ENCODE peak calls at places on chromosomes 3 and 15, in six cellular contexts. V, C, Z, F, X and W are unnamed samples.

GRCh38 chr3:95184038-95184437 is 1121.2 kb downstream of the NSUN3 start:
- DNase-seq in V (no peak), C (no peak), Z (no peak), F (no peak), X (no peak), W (no peak)

GRCh38 chr3:32018723-32019564 is 37.4 kb downstream of the ZNF860 start:
- DNase-seq in V (peak; percentile 77), C (peak; percentile 54), Z (no peak), F (no peak), X (no peak), W (no peak)

GRCh38 chr3:54126551-54126950 is 4.2 kb downstream of the CACNA2D3 start:
- DNase-seq in V (no peak), C (no peak), Z (no peak), F (no peak), X (no peak), W (no peak)

GRCh38 chr3:39460677-39461076 is 6.8 kb upstream of the MOBP start:
- DNase-seq in V (no peak), C (no peak), Z (no peak), F (no peak), X (no peak), W (no peak)

GRCh38 chr15:65055201-65055870 is 10.1 kb downstream of the SLC51B start:
- DNase-seq in V (no peak), C (no peak), Z (no peak), F (peak; percentile 48), X (no peak), W (no peak)

GRCh38 chr3:50567011-50567385 is 549 bp downstream of the C3orf18 start:
- DNase-seq in V (no peak), C (no peak), Z (no peak), F (no peak), X (no peak), W (no peak)

GRCh38 chr3:178966299-178967183 is 105.1 kb downstream of the ZMAT3 start:
- DNase-seq in V (peak; percentile 37), C (peak; percentile 29), Z (no peak), F (no peak), X (no peak), W (no peak)

GRCh38 chr3:9916734-9917680 is at the start of gene IL17RC:
- DNase-seq in V (peak; percentile 91), C (peak; percentile 72), Z (peak; percentile 90), F (peak; percentile 88), X (peak; percentile 98), W (peak; percentile 93)

GRCh38 chr3:157104521-157104920 is 55.4 kb downstream of the CCNL1 start:
- DNase-seq in V (no peak), C (no peak), Z (no peak), F (no peak), X (peak; percentile 79), W (no peak)
- TF ChIP-seq POLR2AphosphoS5 in V (no peak), C (no peak), Z (no peak), F (no peak), X (peak; percentile 91), W (no peak)

DNA sequence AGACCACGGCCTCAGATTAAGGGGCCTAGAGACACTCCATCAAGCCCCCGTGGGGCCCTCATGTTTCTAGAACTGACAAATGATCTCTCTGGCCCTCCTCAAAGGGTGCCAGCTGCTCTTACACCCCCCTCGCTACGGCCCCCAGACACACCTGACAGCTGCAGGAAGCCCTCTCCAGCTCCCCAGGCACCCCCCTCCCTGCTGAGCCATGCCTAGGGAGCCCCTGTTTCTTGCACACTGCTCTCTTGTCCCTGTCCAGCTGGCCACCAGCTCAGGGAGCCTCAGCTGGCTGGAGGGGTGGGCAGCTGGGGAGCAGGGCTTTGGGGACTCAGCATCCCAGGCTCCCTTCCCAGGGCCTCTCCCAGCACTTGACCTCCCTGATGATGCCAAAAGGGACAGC is 14.8 kb downstream of the TNK2 start:
- DNase-seq in V (no peak), C (no peak), Z (no peak), F (no peak), X (no peak), W (no peak)
- H3K4me1 ChIP-seq in V (peaks cover 28% of the 10 kb centered on the region), C (peaks cover 19% of the 10 kb centered on the region), Z (peaks cover 87% of the 10 kb centered on the region), F (peaks cover 84% of the 10 kb centered on the region), X (peaks cover 63% of the 10 kb centered on the region), W (peaks cover 20% of the 10 kb centered on the region)

DNA sequence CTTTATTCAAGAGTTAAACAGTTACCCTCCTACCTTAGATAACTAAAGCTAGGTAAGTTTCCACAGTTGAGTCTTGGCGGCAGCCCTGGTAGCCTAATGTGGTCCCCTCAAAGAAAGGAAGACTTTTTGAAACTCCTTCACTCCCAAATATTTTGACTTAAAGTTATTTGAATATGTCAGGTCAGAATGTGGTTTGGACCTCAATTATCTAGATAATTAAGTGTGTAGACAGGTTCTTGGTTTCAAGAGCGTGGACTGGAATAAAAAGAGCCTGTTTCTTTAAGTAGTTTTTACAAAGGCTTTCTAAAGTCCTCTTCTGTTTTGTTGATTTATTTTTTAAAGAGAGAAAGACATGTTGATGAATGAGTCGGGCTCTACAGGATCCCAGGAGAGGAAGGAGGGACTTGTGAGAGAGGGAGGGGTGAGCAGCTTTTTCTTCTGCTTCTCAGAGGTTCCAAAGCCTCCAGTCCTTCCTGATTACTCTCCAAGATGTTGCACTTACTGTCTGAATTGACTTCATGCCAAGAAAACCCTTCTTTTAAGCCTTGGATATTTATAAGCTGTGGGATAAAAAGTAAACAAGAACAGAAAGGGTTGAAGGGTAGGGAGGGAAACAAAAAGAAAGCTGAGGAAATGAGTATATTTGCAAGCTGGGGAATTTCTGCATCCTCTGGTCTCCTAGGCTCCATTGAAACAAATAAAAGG is 457.4 kb downstream of the IGSF11 start:
- DNase-seq in V (no peak), C (no peak), Z (no peak), F (no peak), X (no peak), W (no peak)
- TF ChIP-seq POLR2AphosphoS5 in V (no peak), C (no peak), Z (no peak), F (peak; percentile 3), X (no peak), W (no peak)

GRCh38 chr15:74399100-74399499 is 31.7 kb upstream of the CYP11A1 start:
- DNase-seq in V (no peak), C (no peak), Z (no peak), F (no peak), X (no peak), W (no peak)
- H3K4me1 ChIP-seq in V (peaks cover 5% of the 10 kb centered on the region), C (peaks cover 69% of the 10 kb centered on the region), Z (peaks cover 100% of the 10 kb centered on the region), F (peaks cover 4% of the 10 kb centered on the region), X (no peaks in the 10 kb centered on the region), W (no peaks in the 10 kb centered on the region)

DNA sequence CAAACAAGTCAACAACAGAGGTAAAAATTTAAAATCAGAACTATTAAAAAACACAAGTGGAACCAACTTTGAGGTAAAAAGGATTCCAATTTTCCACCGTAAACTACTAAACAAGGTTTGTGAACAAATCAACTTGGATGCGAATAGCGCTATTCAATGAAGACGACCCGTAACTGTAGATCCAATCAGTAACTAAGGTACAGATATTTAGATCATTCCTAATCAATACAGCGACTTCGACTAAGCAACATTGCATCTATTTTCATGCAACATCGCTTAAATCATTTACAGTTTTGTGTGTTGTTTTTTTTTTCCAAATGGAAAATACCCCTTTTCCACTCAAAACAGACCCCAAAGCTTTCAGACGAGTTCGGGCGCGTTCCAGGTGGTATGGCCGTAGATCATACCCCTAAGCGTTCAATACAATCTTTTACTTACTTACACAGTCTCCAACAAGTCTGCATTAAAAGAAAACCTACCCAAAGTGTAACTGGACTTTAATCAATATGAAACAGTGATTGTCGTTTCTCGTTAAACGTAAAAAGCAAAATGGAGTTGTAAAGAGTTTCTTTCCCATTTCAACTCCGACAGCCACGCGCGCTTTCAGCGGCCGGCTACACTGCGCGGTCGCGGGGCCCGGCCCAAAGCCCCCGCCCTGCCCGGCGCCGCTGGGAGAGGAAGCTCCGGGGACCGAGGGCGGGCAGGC is 779 bp downstream of the RHOA start:
- DNase-seq in V (no peak), C (no peak), Z (no peak), F (no peak), X (no peak), W (peak; percentile 53)
- TF ChIP-seq POLR2AphosphoS5 in V (no peak), C (no peak), Z (no peak), F (no peak), X (no peak), W (no peak)

GRCh38 chr15:45183001-45183400 is 4.8 kb downstream of the SHF start:
- DNase-seq in V (no peak), C (no peak), Z (no peak), F (no peak), X (no peak), W (no peak)
- H3K4me1 ChIP-seq in V (peaks cover 58% of the 10 kb centered on the region), C (peaks cover 12% of the 10 kb centered on the region), Z (peaks cover 57% of the 10 kb centered on the region), F (peaks cover 48% of the 10 kb centered on the region), X (peaks cover 28% of the 10 kb centered on the region), W (no peaks in the 10 kb centered on the region)

GRCh38 chr3:113697192-113698090 is 999 bp upstream of the USF3 start:
- DNase-seq in V (peak; percentile 66), C (no peak), Z (peak; percentile 78), F (no peak), X (peak; percentile 72), W (no peak)

GRCh38 chr3:113695426-113695817 is 1.0 kb downstream of the USF3 start:
- DNase-seq in V (no peak), C (no peak), Z (no peak), F (no peak), X (no peak), W (no peak)

GRCh38 chr3:113695818-113696645 is at the start of gene USF3:
- DNase-seq in V (peak; percentile 81), C (peak; percentile 23), Z (peak; percentile 97), F (peak; percentile 79), X (peak; percentile 88), W (peak; percentile 50)

GRCh38 chr3:113698213-113698742 is 1.8 kb upstream of the USF3 start:
- DNase-seq in V (no peak), C (no peak), Z (no peak), F (no peak), X (no peak), W (no peak)

DNA sequence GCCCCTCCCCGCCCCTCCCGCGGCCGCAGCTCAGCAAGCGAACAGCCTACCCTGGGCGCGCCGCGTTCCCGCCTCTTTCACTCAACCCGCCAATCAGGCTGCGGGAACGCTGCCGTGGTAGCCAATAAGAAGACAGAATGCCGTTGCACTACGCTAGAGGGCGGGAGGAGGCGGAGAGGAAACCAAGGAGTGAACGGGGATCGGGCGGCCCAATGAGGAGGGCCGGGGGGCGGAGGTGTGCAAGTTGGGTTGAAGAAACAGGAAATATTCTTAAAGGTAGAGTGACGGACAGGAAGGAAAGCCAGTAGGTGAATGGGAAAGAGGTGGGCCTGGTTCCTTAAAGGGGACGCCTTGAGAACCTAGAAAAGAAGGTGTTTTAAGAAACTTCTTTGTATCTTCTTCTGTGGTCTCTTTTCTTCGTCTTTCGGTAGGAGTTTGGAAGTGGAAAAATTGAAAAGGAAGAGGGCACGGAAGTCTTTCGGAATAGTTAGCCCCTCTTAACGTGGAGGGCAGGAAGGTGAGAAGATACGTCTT is 283 bp upstream of the USF3 start:
- DNase-seq in V (peak; percentile 100), C (peak; percentile 97), Z (peak; percentile 99), F (peak; percentile 99), X (peak; percentile 100), W (peak; percentile 99)
- TF ChIP-seq POLR2AphosphoS5 in V (peak; percentile 50), C (peak; percentile 12), Z (peak; percentile 68), F (peak; percentile 89), X (peak; percentile 73), W (peak; percentile 43)